ENCODE peak calls at places on chromosomes 7 and 10, in nine cellular contexts. S, W, K, M, H, X, C, U and R are unnamed samples.

GRCh38 chr7:42087616-42088015 is 149.4 kb downstream of the GLI3 start:
- DNase-seq in S (no peak), W (no peak), K (no peak), M (no peak), H (no peak), X (no peak), C (no peak), U (no peak), R (no peak)

GRCh38 chr10:65602182-65602865 is 1323.5 kb upstream of the LRRTM3 start:
- DNase-seq in S (no peak), W (no peak), K (no peak), M (no peak), H (no peak), X (no peak), C (no peak), U (no peak), R (no peak)

GRCh38 chr10:120195984-120196712 is 260.9 kb upstream of the PLPP4 start:
- DNase-seq in S (no peak), W (no peak), K (no peak), M (no peak), H (no peak), X (no peak), C (no peak), U (no peak), R (no peak)

GRCh38 chr10:57919864-57920263 is 347.8 kb downstream of the IPMK start:
- DNase-seq in S (no peak), W (no peak), K (no peak), M (no peak), H (no peak), X (no peak), C (no peak), U (no peak), R (no peak)

GRCh38 chr7:47542051-47542450 is 39.9 kb downstream of the TNS3 start:
- DNase-seq in S (no peak), W (no peak), K (no peak), M (no peak), H (no peak), X (no peak), C (no peak), U (no peak), R (no peak)

GRCh38 chr7:51260516-51260915 is 56.1 kb downstream of the COBL start:
- DNase-seq in S (no peak), W (no peak), K (no peak), M (no peak), H (no peak), X (no peak), C (no peak), U (no peak), R (no peak)

GRCh38 chr10:60869916-60870728 is 73.9 kb downstream of the RHOBTB1 start:
- DNase-seq in S (no peak), W (no peak), K (no peak), M (no peak), H (no peak), X (no peak), C (no peak), U (no peak), R (no peak)

GRCh38 chr7:151199196-151199874 is 11.0 kb downstream of the H2BK1 start:
- DNase-seq in S (no peak), W (no peak), K (no peak), M (no peak), H (no peak), X (no peak), C (no peak), U (no peak), R (no peak)

GRCh38 chr7:53744361-53744760 is 708.9 kb downstream of the POM121L12 start:
- DNase-seq in S (no peak), W (no peak), K (no peak), M (no peak), H (no peak), X (no peak), C (no peak), U (no peak), R (no peak)

GRCh38 chr10:115572740-115573455 is 479.7 kb downstream of the ATRNL1 start:
- DNase-seq in S (no peak), W (no peak), K (no peak), M (no peak), H (no peak), X (no peak), C (no peak), U (no peak), R (no peak)

GRCh38 chr7:66727058-66727457 is 13.5 kb upstream of the RABGEF1 start:
- DNase-seq in S (no peak), W (no peak), K (no peak), M (no peak), H (no peak), X (no peak), C (no peak), U (no peak), R (no peak)

GRCh38 chr7:5584821-5585220 is 161.2 kb upstream of the TNRC18 start:
- DNase-seq in S (no peak), W (no peak), K (no peak), M (no peak), H (no peak), X (no peak), C (no peak), U (no peak), R (no peak)

GRCh38 chr7:123675092-123675473 is 19.4 kb downstream of the LMOD2 start:
- DNase-seq in S (no peak), W (no peak), K (peak; percentile 25), M (peak; percentile 67), H (no peak), X (no peak), C (no peak), U (no peak), R (no peak)

GRCh38 chr7:82050134-82050533 is 280.3 kb upstream of the HGF start:
- DNase-seq in S (no peak), W (no peak), K (peak; percentile 91), M (peak; percentile 93), H (no peak), X (no peak), C (no peak), U (no peak), R (no peak)

GRCh38 chr10:58981846-58982245 is 194.6 kb upstream of the PHYHIPL start:
- DNase-seq in S (no peak), W (no peak), K (no peak), M (no peak), H (no peak), X (no peak), C (no peak), U (no peak), R (no peak)

GRCh38 chr10:101142533-101143353 is 11.6 kb downstream of the TLX1 start:
- DNase-seq in S (no peak), W (no peak), K (no peak), M (no peak), H (no peak), X (no peak), C (no peak), U (no peak), R (no peak)

GRCh38 chr10:73159038-73159648 is 8.7 kb downstream of the ECD start:
- DNase-seq in S (no peak), W (peak; percentile 34), K (peak; percentile 55), M (peak; percentile 18), H (peak; percentile 39), X (peak; percentile 22), C (peak; percentile 58), U (peak; percentile 43), R (peak; percentile 45)

GRCh38 chr10:121928528-121928884 is 675 bp upstream of the ATE1 start:
- DNase-seq in S (peak; percentile 25), W (no peak), K (peak; percentile 23), M (peak; percentile 27), H (no peak), X (no peak), C (no peak), U (peak; percentile 34), R (peak; percentile 66)

GRCh38 chr10:63670291-63670898 is 149.2 kb downstream of the REEP3 start:
- DNase-seq in S (no peak), W (no peak), K (no peak), M (peak; percentile 36), H (no peak), X (no peak), C (no peak), U (no peak), R (no peak)

DNA sequence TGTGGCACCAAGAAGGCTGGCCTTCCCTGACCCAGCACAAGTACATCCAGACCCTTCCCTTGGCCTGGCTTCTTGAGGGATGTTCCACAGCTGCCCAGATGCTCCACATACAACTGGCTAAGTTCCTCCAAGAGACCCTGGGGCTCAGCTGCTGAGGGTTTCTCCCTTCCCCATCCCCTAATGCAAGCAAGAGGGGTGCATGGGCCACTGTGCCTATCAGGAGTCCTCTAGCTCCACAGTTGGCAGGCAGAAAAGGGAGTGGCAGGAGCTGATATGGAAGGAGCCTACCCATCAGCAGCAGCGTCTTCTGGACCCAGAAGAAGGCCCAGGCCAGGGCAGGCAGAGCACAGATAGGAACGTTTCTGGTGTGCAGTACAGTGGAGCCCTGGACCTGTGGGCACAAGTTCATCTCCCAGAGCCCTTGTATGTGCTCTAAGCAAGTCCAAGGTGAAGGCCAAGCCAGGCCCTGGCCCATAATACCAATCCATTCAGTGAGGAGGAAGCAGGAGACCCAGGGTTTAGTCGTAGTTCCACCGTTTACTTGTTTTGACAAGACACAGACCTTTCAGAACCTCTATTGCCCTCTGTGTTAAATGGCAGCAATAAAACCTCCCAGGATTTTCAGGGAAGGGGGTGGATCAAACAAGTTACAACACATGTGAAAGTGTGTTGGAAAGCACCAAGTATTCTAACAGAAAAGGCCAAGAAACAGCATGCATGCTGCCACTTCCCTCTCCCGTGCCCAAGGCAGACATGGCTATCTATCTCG is 26.1 kb downstream of the VSIR start:
- DNase-seq in S (no peak), W (no peak), K (no peak), M (no peak), H (no peak), X (no peak), C (no peak), U (no peak), R (no peak)
- H3K4me1 ChIP-seq in S (peaks cover 70% of the 10 kb centered on the region), W (peaks cover 94% of the 10 kb centered on the region), K (no peaks in the 10 kb centered on the region), M (no peaks in the 10 kb centered on the region), H (peaks cover 17% of the 10 kb centered on the region), X (peaks cover 100% of the 10 kb centered on the region), C (peaks cover 5% of the 10 kb centered on the region), U (peaks cover 31% of the 10 kb centered on the region), R (no peaks in the 10 kb centered on the region)

DNA sequence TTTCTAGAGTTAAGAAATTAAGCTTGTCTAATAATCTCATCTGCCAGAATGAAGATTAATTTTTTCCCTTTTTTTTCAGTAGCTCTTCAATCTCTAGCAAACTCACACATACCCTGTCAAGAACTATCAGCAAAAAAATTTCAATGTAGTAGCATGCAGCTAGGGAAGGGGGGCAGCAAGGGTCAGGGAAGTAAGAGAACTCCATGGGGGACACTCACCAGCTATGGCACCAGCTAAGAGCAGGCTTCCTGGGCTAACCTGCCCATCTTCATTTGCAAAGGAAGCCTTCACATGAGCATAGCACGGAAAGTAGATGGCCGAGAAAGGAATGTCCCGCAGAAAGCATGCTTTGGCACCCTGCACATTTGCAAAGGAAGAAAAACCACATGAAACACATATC is 190.4 kb downstream of the SLC25A13 start:
- DNase-seq in S (no peak), W (no peak), K (no peak), M (no peak), H (no peak), X (no peak), C (no peak), U (no peak), R (no peak)
- TF ChIP-seq CTCF in S (no peak), W (no peak), K (no peak), M (no peak), H (no peak), X (no peak), C (no peak), U (no peak), R (no peak)

GRCh38 chr10:5553400-5554170 is 28.8 kb downstream of the CALML3 start:
- DNase-seq in S (peak; percentile 1), W (peak; percentile 27), K (no peak), M (no peak), H (no peak), X (no peak), C (peak; percentile 45), U (peak; percentile 26), R (peak; percentile 42)
- H3K4me1 ChIP-seq in S (peaks cover 5% of the 10 kb centered on the region), W (peaks cover 5% of the 10 kb centered on the region), K (peaks cover 22% of the 10 kb centered on the region), M (peaks cover 12% of the 10 kb centered on the region), H (no peaks in the 10 kb centered on the region), X (peaks cover 32% of the 10 kb centered on the region), C (peaks cover 6% of the 10 kb centered on the region), U (peaks cover 74% of the 10 kb centered on the region), R (peaks cover 8% of the 10 kb centered on the region)

GRCh38 chr7:122143751-122144711 is at the start of gene AASS:
- DNase-seq in S (peak; percentile 98), W (peak; percentile 97), K (peak; percentile 94), M (peak; percentile 96), H (peak; percentile 97), X (peak; percentile 17), C (peak; percentile 98), U (peak; percentile 98), R (peak; percentile 97)
- TF ChIP-seq CTCF in S (no peak), W (no peak), K (no peak), M (no peak), H (no peak), X (no peak), C (no peak), U (no peak), R (no peak)